ENCODE peak calls at places on chromosomes 3 and 15, in ten cellular contexts. H is K562, M is esophagus squamous epithelium, T is Peyer's patch, V is upper lobe of left lung, R is ovary, W is esophagus muscularis mucosa, Y is NB4, L is IMR-90, A is A549. I is an unnamed sample.

GRCh38 chr3:80682235-80682634 is 914.4 kb upstream of the ROBO1 start:
- DNase-seq in H (no peak), M (no peak), T (no peak), V (no peak), R (no peak), W (no peak), Y (no peak), L (no peak), A (no peak), I (no peak)

GRCh38 chr3:187720337-187720670 is 17.9 kb upstream of the RTP2 start:
- DNase-seq in H (no peak), M (no peak), T (no peak), V (no peak), R (no peak), W (no peak), Y (no peak), L (no peak), A (no peak), I (no peak)

GRCh38 chr3:112770026-112770626 is 76.5 kb downstream of the CD200R1L start:
- DNase-seq in H (peak), M (no peak), T (peak), V (no peak), R (no peak), W (no peak), Y (peak), L (peak), A (no peak), I (no peak)

GRCh38 chr3:131338948-131339640 is 42.5 kb upstream of the NUDT16 start:
- DNase-seq in H (no peak), M (no peak), T (no peak), V (no peak), R (no peak), W (no peak), Y (no peak), L (no peak), A (no peak), I (no peak)

GRCh38 chr3:58005662-58006061 is 2.6 kb upstream of the FLNB start:
- DNase-seq in H (no peak), M (no peak), T (no peak), V (no peak), R (no peak), W (no peak), Y (no peak), L (peak), A (no peak), I (no peak)

GRCh38 chr15:68408971-68409370 is 23.0 kb downstream of the ITGA11 start:
- DNase-seq in H (no peak), M (no peak), T (peak), V (no peak), R (no peak), W (peak), Y (no peak), L (no peak), A (no peak), I (no peak)

GRCh38 chr3:7393944-7394605 is 533.2 kb downstream of the GRM7 start:
- DNase-seq in H (no peak), M (no peak), T (no peak), V (no peak), R (no peak), W (no peak), Y (no peak), L (no peak), A (no peak), I (no peak)

GRCh38 chr3:156641261-156641975 is 33.0 kb upstream of the TIPARP start:
- DNase-seq in H (no peak), M (no peak), T (no peak), V (no peak), R (no peak), W (no peak), Y (no peak), L (no peak), A (no peak), I (no peak)

GRCh38 chr3:112132975-112133448 is at the start of gene GCSAM:
- DNase-seq in H (no peak), M (no peak), T (peak), V (no peak), R (no peak), W (no peak), Y (peak), L (no peak), A (no peak), I (peak)

GRCh38 chr15:32104061-32104980 is 74.0 kb downstream of the CHRNA7 start:
- DNase-seq in H (no peak), M (no peak), T (no peak), V (peak), R (no peak), W (peak), Y (no peak), L (no peak), A (no peak), I (no peak)

GRCh38 chr3:9196009-9196408 is 53.4 kb downstream of the SRGAP3 start:
- DNase-seq in H (no peak), M (no peak), T (no peak), V (no peak), R (no peak), W (no peak), Y (no peak), L (no peak), A (no peak), I (peak)

GRCh38 chr3:141960731-141961130 is 84.3 kb downstream of the ATP1B3 start:
- DNase-seq in H (no peak), M (no peak), T (no peak), V (no peak), R (no peak), W (no peak), Y (no peak), L (peak), A (no peak), I (no peak)

GRCh38 chr15:39118510-39118909 is 462.4 kb upstream of the THBS1 start:
- DNase-seq in H (no peak), M (no peak), T (no peak), V (no peak), R (no peak), W (no peak), Y (no peak), L (peak), A (no peak), I (no peak)

GRCh38 chr15:90419738-90420487 is 31.9 kb downstream of the IQGAP1 start:
- DNase-seq in H (no peak), M (no peak), T (no peak), V (no peak), R (no peak), W (no peak), Y (no peak), L (peak), A (peak), I (no peak)
- H3K4me3 ChIP-seq in H (no peak), M (peak), T (no peak), V (no peak), R (peak), W (peak), Y (no peak), L (peak), A (no peak), I (no peak)

DNA sequence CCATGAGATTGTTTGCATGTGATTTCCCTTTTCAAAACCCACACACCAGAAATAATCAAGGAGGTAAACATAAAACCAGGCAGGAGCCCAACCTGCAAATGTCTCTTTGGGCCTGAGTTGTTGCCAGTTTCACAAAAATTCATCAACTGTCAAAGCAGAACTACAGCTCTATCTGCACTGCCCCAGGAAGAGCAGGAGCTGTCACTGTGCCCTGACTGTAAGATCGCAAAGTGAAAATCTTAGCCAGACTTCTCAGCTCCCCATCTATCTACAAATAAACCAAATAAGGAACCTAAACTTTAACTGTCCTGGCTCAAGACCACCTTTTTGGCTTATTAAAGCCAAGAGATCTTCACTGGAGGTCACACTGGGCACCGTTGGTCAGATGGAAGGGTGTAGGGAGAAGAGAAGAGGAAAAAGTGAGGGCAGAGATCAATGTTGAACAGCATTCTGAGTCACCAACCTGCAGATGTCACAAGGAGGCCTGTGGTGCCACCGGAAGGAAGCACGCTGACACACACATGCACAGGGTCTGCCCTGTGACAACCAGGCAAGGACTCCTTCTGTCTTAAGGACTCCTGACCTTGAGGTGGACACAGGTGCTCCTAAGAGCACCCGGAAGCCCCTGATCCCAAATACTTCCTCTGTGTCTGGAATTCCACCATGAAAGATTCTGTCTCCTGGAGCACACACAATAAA is 58.7 kb downstream of the RPN1 start:
- DNase-seq in H (no peak), M (no peak), T (no peak), V (no peak), R (no peak), W (no peak), Y (peak), L (no peak), A (no peak), I (no peak)
- TF ChIP-seq POLR2A in H (no peak), M (no peak), T (no peak), V (no peak), R (no peak), W (no peak), Y (peak), L (no peak), A (no peak), I (no peak)

GRCh38 chr3:160473233-160473632 is 23.6 kb upstream of the TRIM59 start:
- DNase-seq in H (no peak), M (no peak), T (no peak), V (no peak), R (no peak), W (no peak), Y (no peak), L (peak), A (no peak), I (no peak)
- TF ChIP-seq CTCF in H (no peak), M (no peak), T (no peak), V (no peak), R (no peak), W (no peak), Y (no peak), L (no peak), A (no peak), I (no peak)

GRCh38 chr3:12381199-12381598 is 92.3 kb downstream of the PPARG start:
- DNase-seq in H (no peak), M (no peak), T (no peak), V (no peak), R (no peak), W (no peak), Y (no peak), L (no peak), A (no peak), I (no peak)

GRCh38 chr3:12380408-12380795 is 91.5 kb downstream of the PPARG start:
- DNase-seq in H (no peak), M (no peak), T (no peak), V (no peak), R (no peak), W (no peak), Y (no peak), L (no peak), A (no peak), I (no peak)

GRCh38 chr3:12375572-12375971 is 86.7 kb downstream of the PPARG start:
- DNase-seq in H (no peak), M (no peak), T (no peak), V (no peak), R (no peak), W (no peak), Y (no peak), L (no peak), A (no peak), I (no peak)

GRCh38 chr3:12383218-12383617 is 94.3 kb downstream of the PPARG start:
- DNase-seq in H (no peak), M (no peak), T (no peak), V (no peak), R (no peak), W (no peak), Y (no peak), L (no peak), A (no peak), I (no peak)

DNA sequence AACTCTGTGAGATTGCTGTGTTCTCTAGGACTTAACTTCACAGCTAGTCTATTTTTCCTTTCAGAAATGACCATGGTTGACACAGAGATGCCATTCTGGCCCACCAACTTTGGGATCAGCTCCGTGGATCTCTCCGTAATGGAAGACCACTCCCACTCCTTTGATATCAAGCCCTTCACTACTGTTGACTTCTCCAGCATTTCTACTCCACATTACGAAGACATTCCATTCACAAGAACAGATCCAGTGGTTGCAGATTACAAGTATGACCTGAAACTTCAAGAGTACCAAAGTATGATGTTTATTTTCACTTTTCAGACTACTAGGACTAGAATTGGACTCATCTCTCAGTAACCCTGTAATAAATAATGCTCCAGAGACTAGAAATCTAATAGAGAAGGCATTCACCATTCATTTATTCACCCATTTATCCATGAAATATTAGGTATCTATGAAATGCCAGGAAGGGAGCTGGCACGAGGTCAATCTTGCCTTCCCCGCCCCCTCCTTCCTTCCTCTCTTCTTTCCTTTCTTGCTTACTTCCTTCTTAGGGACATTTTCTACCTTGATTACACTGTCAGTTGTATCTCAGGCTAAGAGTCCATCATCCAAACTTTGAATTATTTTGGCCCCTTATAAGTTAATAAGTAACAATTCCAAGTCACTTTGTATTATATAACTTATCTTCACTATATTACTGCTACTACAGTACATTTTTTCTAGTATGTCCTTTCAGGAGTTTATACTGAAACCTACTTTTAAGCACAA is 91.0 kb downstream of the PPARG start:
- DNase-seq in H (no peak), M (no peak), T (peak), V (no peak), R (no peak), W (no peak), Y (no peak), L (no peak), A (no peak), I (no peak)
- H3K4me3 ChIP-seq in H (no peak), M (no peak), T (no peak), V (no peak), R (no peak), W (no peak), Y (no peak), L (no peak), A (no peak), I (no peak)

GRCh38 chr3:5122030-5122740 is at the start of gene ARL8B:
- DNase-seq in H (peak), M (peak), T (peak), V (peak), R (peak), W (peak), Y (peak), L (peak), A (peak), I (peak)
- TF ChIP-seq POLR2A in H (peak), M (peak), T (peak), V (peak), R (peak), W (peak), Y (peak), L (peak), A (peak), I (no peak)

DNA sequence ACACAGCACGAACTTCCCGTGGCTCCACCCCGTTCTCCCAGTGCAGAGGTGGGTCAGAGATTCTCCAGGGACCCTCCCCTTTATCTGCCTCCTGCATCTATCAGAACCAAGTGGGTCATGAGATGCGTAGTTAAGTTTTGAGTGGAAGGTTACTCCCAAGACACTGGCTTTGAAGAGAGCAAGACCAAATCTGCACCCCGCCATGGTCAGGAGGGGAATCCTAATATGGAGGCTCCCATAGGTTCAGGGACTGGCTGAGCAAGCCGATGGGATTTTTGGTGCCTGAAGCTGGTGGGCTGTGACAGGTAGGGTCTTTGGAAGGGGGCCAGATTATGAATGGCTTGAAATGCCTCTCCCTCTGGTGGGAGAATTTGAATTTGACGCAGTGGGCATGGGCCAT is 207.0 kb upstream of the NR2E3 start:
- DNase-seq in H (no peak), M (no peak), T (no peak), V (no peak), R (no peak), W (peak), Y (no peak), L (no peak), A (no peak), I (no peak)
- TF ChIP-seq CTCF in H (no peak), M (no peak), T (no peak), V (no peak), R (no peak), W (no peak), Y (no peak), L (no peak), A (no peak), I (no peak)

GRCh38 chr15:86645861-86646393 is 566.3 kb downstream of the AGBL1 start:
- DNase-seq in H (no peak), M (no peak), T (no peak), V (no peak), R (no peak), W (no peak), Y (no peak), L (no peak), A (no peak), I (no peak)
- H3K4me3 ChIP-seq in H (no peak), M (peak), T (no peak), V (no peak), R (no peak), W (no peak), Y (no peak), L (no peak), A (no peak), I (no peak)

I was measured in lower leg skin.